ENCODE peak calls at places on chromosomes 16 and 17, in six cellular contexts. G, Q, U, V, T and P are unnamed samples.

GRCh38 chr17:697682-698081 is 17.0 kb downstream of the VPS53 start:
- DNase-seq in G (no peak), Q (no peak), U (no peak), V (no peak), T (no peak), P (no peak)

GRCh38 chr16:4263504-4264436 is 9.1 kb downstream of the TFAP4 start:
- DNase-seq in G (peak), Q (peak), U (peak), V (peak), T (peak), P (peak)

GRCh38 chr16:58026139-58026704 is 668 bp downstream of the MMP15 start:
- DNase-seq in G (peak), Q (no peak), U (peak), V (peak), T (peak), P (peak)

GRCh38 chr16:87974190-87974589 is 23.0 kb downstream of the BANP start:
- DNase-seq in G (no peak), Q (no peak), U (no peak), V (peak), T (no peak), P (no peak)

GRCh38 chr16:4042581-4042980 is 73.7 kb downstream of the ADCY9 start:
- DNase-seq in G (no peak), Q (no peak), U (no peak), V (peak), T (no peak), P (no peak)

GRCh38 chr17:79177877-79178276 is 103.3 kb downstream of the ENGASE start:
- DNase-seq in G (no peak), Q (no peak), U (no peak), V (no peak), T (no peak), P (no peak)

GRCh38 chr16:83689385-83689831 is 118.4 kb upstream of the HSBP1 start:
- DNase-seq in G (no peak), Q (no peak), U (no peak), V (no peak), T (no peak), P (peak)

GRCh38 chr17:12463102-12463501 is 202.6 kb upstream of the MYOCD start:
- DNase-seq in G (no peak), Q (no peak), U (no peak), V (peak), T (no peak), P (no peak)

GRCh38 chr17:82020874-82021727 is 1.6 kb downstream of the CENPX start:
- DNase-seq in G (peak), Q (peak), U (peak), V (peak), T (peak), P (peak)

GRCh38 chr17:47316316-47316715 is 7.4 kb upstream of the EFCAB13 start:
- DNase-seq in G (no peak), Q (no peak), U (no peak), V (no peak), T (no peak), P (no peak)

GRCh38 chr16:84314814-84315213 is 20.1 kb downstream of the WFDC1 start:
- DNase-seq in G (no peak), Q (no peak), U (no peak), V (peak), T (no peak), P (no peak)

GRCh38 chr16:28324235-28324886 is 32.0 kb downstream of the SBK1 start:
- DNase-seq in G (no peak), Q (peak), U (no peak), V (peak), T (no peak), P (no peak)

GRCh38 chr17:31190351-31190750 is 95.6 kb downstream of the NF1 start:
- DNase-seq in G (no peak), Q (no peak), U (no peak), V (no peak), T (no peak), P (no peak)

GRCh38 chr16:56657555-56658430 is at the start of gene MT1F:
- DNase-seq in G (peak), Q (peak), U (peak), V (peak), T (peak), P (peak)

GRCh38 chr16:86002178-86002577 is 103.2 kb downstream of the IRF8 start:
- DNase-seq in G (no peak), Q (no peak), U (no peak), V (no peak), T (no peak), P (no peak)

GRCh38 chr16:71807905-71808592 is 585 bp downstream of the AP1G1 start:
- DNase-seq in G (peak), Q (no peak), U (peak), V (peak), T (no peak), P (peak)

GRCh38 chr16:23848958-23849357 is 13.2 kb downstream of the PRKCB start:
- DNase-seq in G (no peak), Q (no peak), U (no peak), V (no peak), T (no peak), P (no peak)

GRCh38 chr17:67441052-67441738 is 64.1 kb downstream of the PITPNC1 start:
- DNase-seq in G (no peak), Q (no peak), U (peak), V (no peak), T (no peak), P (no peak)

GRCh38 chr17:61381537-61381936 is 18.1 kb upstream of the TBX2 start:
- DNase-seq in G (no peak), Q (no peak), U (no peak), V (no peak), T (no peak), P (no peak)

GRCh38 chr17:1976000-1976682 is 49.0 kb downstream of the RTN4RL1 start:
- DNase-seq in G (no peak), Q (no peak), U (no peak), V (no peak), T (no peak), P (no peak)

GRCh38 chr16:77172964-77173363 is 18.0 kb upstream of the MON1B start:
- DNase-seq in G (no peak), Q (no peak), U (no peak), V (no peak), T (no peak), P (no peak)

GRCh38 chr17:1703063-1703462 is 7.1 kb downstream of the TLCD2 start:
- DNase-seq in G (no peak), Q (no peak), U (no peak), V (no peak), T (no peak), P (no peak)

GRCh38 chr17:63740464-63741181 is 976 bp downstream of the STRADA start:
- DNase-seq in G (no peak), Q (no peak), U (no peak), V (no peak), T (no peak), P (peak)

GRCh38 chr16:83925095-83925905 is 26.4 kb downstream of the MLYCD start:
- DNase-seq in G (peak), Q (no peak), U (no peak), V (no peak), T (no peak), P (no peak)

DNA sequence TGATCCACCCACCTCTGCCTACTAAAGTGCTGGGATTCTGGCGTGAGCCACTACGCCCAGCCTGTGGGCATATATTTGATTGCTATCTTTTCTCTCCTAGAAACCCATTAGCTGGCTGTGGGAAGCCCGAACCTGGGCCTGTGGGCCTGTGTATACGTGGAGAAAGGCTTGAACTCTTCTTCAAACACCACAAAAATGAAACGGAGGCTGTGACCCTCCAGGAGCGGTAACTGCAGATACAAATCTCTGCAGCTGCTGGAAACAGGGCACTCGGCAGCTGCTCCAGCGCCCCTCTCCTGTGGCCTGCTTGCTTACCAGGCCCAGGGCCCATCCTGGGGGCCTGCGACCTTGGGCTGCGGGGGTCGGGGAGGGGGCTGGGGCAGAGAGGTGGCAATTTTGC is 27.9 kb upstream of the MTSS2 start:
- DNase-seq in G (no peak), Q (no peak), U (no peak), V (no peak), T (no peak), P (no peak)
- TF ChIP-seq POLR2A in G (no peak), Q (no peak), U (no peak), V (no peak), T (no peak), P (no peak)

DNA sequence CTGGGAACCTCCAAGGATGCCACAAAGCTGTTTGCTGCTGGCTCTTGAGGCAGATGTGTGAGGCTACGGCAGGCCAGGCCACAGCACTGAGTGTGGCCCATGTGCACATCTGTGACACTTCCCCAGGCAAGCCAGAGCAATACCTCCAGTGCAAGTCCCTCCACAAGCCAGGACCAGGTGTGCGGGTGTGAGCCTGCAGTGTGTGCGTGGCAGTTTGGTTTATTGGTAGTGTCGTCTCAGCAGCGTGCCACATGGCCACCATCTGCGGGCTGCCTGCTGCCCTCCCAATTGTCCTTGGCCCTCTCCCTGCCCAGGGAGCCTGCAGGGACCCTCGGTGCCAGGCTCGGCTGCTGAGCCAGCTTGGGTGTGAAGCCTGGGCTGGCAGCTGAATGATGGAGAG is 9.9 kb upstream of the SREBF1 start:
- DNase-seq in G (no peak), Q (no peak), U (no peak), V (no peak), T (no peak), P (no peak)
- TF ChIP-seq POLR2A in G (no peak), Q (no peak), U (no peak), V (no peak), T (no peak), P (no peak)

DNA sequence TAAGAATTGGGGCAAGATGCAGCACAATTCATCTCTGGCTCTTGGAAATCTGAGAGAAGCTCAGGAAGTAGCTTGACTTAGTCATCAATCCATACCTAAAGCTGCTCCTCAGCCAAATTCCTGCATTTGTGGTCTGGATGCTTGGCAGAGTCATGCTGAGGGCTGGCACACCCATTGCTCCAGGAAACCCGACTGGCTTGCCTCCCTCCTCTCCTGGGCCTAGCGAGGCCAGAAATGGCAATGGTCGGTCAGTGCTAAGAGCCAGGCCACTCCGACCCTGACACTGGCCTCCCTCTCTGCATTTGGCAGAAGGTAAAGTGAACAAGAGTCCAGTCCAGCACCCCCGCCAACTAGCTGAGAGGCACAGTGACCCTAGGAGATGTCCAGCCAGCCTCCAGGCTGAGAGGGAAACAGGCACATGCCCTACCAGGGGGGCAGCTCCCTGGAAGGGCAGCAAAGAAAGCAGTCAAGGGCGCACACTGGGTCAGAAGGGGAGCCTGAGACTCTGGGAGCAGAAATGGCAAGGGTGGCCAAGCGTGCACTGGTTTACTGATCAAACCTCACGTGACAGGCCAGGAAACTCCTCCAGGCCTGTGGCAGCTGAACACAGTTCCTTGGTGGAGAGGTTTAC is 10.0 kb downstream of the POLDIP2 start:
- DNase-seq in G (no peak), Q (no peak), U (no peak), V (no peak), T (no peak), P (no peak)
- TF ChIP-seq POLR2A in G (no peak), Q (no peak), U (no peak), V (no peak), T (no peak), P (peak)

DNA sequence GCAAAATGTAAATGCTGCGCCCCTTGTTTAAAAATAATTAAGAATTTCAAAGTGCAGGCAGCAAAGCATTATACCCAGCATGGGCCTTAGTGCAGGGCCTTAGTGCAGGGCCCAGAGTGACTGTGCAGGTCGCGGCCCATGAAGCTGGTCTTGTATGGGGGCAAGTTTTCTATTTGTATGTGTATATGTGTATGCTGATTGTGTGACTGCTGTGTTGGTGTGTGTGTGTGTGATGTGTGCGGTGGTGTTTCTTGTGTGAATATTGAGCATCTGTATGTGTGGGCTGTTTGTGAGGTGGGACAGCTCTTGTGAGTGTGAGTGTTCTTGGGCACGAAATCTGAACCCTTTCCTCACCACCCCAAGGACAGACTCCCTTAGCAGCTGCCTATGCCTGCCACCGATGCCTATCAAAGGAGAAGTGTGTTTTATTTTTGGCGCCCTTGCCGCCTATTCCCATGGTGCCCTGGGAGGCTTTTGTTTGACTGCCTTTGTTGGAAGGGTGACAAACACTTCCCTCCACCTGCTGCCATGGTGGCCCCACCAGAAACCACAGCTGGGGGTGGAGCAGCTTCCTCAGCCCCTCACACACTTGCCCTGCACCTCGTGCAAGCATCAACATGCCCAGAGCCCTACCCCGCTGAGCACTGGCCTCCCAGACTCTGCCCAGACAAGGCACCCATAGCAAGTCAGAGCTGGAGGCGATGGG is 18.0 kb downstream of the CCR7 start:
- DNase-seq in G (no peak), Q (no peak), U (peak), V (peak), T (peak), P (no peak)
- TF ChIP-seq POLR2A in G (no peak), Q (no peak), U (no peak), V (no peak), T (no peak), P (no peak)

GRCh38 chr17:43018932-43019331 is 3.3 kb downstream of the VAT1 start:
- DNase-seq in G (no peak), Q (no peak), U (no peak), V (no peak), T (no peak), P (peak)

GRCh38 chr17:43016216-43016615 is 6.0 kb downstream of the VAT1 start:
- DNase-seq in G (no peak), Q (no peak), U (no peak), V (no peak), T (no peak), P (no peak)

GRCh38 chr17:43019418-43019817 is 2.8 kb downstream of the VAT1 start:
- DNase-seq in G (no peak), Q (no peak), U (peak), V (no peak), T (no peak), P (peak)

GRCh38 chr17:43020030-43020621 is 2.1 kb downstream of the VAT1 start:
- DNase-seq in G (no peak), Q (no peak), U (no peak), V (no peak), T (no peak), P (no peak)

GRCh38 chr17:43018008-43018853 is 4.0 kb downstream of the VAT1 start:
- DNase-seq in G (no peak), Q (no peak), U (no peak), V (no peak), T (no peak), P (peak)
- TF ChIP-seq POLR2A in G (no peak), Q (no peak), U (no peak), V (no peak), T (no peak), P (no peak)

GRCh38 chr16:67207857-67208524 is 9.1 kb downstream of the ELMO3 start:
- DNase-seq in G (no peak), Q (no peak), U (no peak), V (no peak), T (no peak), P (peak)

GRCh38 chr16:67208525-67208896 is 9.6 kb downstream of the ELMO3 start:
- DNase-seq in G (no peak), Q (no peak), U (no peak), V (no peak), T (no peak), P (no peak)

GRCh38 chr16:67206838-67207115 is 7.8 kb downstream of the ELMO3 start:
- DNase-seq in G (no peak), Q (no peak), U (no peak), V (no peak), T (no peak), P (no peak)

GRCh38 chr16:67206129-67206837 is 7.4 kb downstream of the ELMO3 start:
- DNase-seq in G (no peak), Q (no peak), U (no peak), V (no peak), T (no peak), P (no peak)

GRCh38 chr16:67207116-67207856 is 8.4 kb downstream of the ELMO3 start:
- DNase-seq in G (no peak), Q (no peak), U (no peak), V (no peak), T (no peak), P (no peak)
- TF ChIP-seq POLR2A in G (no peak), Q (no peak), U (no peak), V (no peak), T (no peak), P (peak)

GRCh38 chr17:8212312-8213180 is 2.2 kb upstream of the AURKB start:
- DNase-seq in G (no peak), Q (no peak), U (no peak), V (no peak), T (no peak), P (no peak)

GRCh38 chr17:8206536-8206935 is 3.8 kb downstream of the AURKB start:
- DNase-seq in G (no peak), Q (no peak), U (no peak), V (no peak), T (no peak), P (no peak)

GRCh38 chr17:8210761-8211458 is 535 bp upstream of the AURKB start:
- DNase-seq in G (no peak), Q (no peak), U (no peak), V (no peak), T (no peak), P (no peak)

GRCh38 chr17:8204761-8205555 is 5.4 kb downstream of the AURKB start:
- DNase-seq in G (no peak), Q (no peak), U (no peak), V (no peak), T (no peak), P (no peak)

GRCh38 chr17:8209909-8210760 is at the start of gene AURKB:
- DNase-seq in G (peak), Q (peak), U (peak), V (peak), T (peak), P (peak)
- TF ChIP-seq POLR2A in G (no peak), Q (no peak), U (peak), V (no peak), T (no peak), P (peak)